ENCODE peak calls at places on chromosome 19, in nine cellular contexts. Y is A549, L is immature natural killer cell, T is ELR, V is T-helper 9 cell, J is skeletal muscle cell, Z is EL, O is AG10803, C is kidney epithelial cell. Q is an unnamed sample.

GRCh38 chr19:16584825-16585801 is 12.9 kb upstream of the SLC35E1 start:
- DNase-seq in C (no peak), V (no peak), T (peak), L (no peak), Z (no peak), J (no peak), Y (no peak), O (no peak), Q (no peak)

GRCh38 chr19:37243206-37243632 is 25.2 kb downstream of the ZNF383 start:
- DNase-seq in L (no peak), T (no peak), J (no peak), Z (no peak), C (no peak), O (no peak), V (no peak), Y (no peak), Q (no peak)

GRCh38 chr19:53908106-53908932 is 759 bp upstream of the CACNG7 start:
- DNase-seq in V (no peak), Y (peak), T (peak), J (no peak), Z (peak), O (peak), L (no peak), C (no peak), Q (no peak)

GRCh38 chr19:12527034-12527836 is 24.0 kb downstream of the ZNF564 start:
- DNase-seq in O (peak), Z (no peak), T (peak), V (no peak), L (peak), C (no peak), J (peak), Y (no peak), Q (no peak)

GRCh38 chr19:13778398-13778797 is 4.1 kb downstream of the C19orf53 start:
- DNase-seq in O (no peak), Z (no peak), C (no peak), V (no peak), J (no peak), Y (no peak), T (no peak), L (no peak), Q (no peak)

GRCh38 chr19:40424637-40425449 is 949 bp downstream of the SERTAD1 start:
- DNase-seq in J (no peak), T (peak), Y (no peak), L (no peak), V (no peak), Z (peak), C (no peak), O (peak), Q (peak)

GRCh38 chr19:45878043-45878794 is 7.7 kb downstream of the IRF2BP1 start:
- DNase-seq in C (no peak), Y (no peak), J (no peak), L (no peak), V (no peak), Z (no peak), O (no peak), T (no peak), Q (no peak)

GRCh38 chr19:39224910-39225309 is 19.9 kb downstream of the IFNL3 start:
- DNase-seq in Z (no peak), O (no peak), T (no peak), L (peak), V (no peak), C (no peak), Y (no peak), J (no peak), Q (no peak)

GRCh38 chr19:34490141-34490766 is 8.7 kb downstream of the WTIP start:
- DNase-seq in C (no peak), O (no peak), V (no peak), J (no peak), Y (no peak), T (no peak), Z (no peak), L (no peak), Q (no peak)